ENCODE peak calls at places on chromosomes 7 and 10, in eight cellular contexts. S is GM12865; D is stimulated activated CD4-positive, alpha-beta T cell treated with anti-CD3 and anti-CD28 coated beads, TNF-alpha, amount 100 ng/mL, for 1 hour; Z is stomach; M is GM23338; T is PC-9; I is hypothalamus; Y is ureter. G is an unnamed sample.

GRCh38 chr7:1197997-1198632 is 34.6 kb upstream of the UNCX start:
- DNase-seq in M (no peak), Y (no peak), S (no peak), Z (no peak), T (no peak), D (no peak), I (no peak), G (no peak)

GRCh38 chr10:60384006-60384405 is 5.7 kb downstream of the ANK3 start:
- DNase-seq in Y (no peak), Z (no peak), M (no peak), I (no peak), D (no peak), S (no peak), T (no peak), G (no peak)

GRCh38 chr7:1943933-1944618 is 274.0 kb downstream of the ELFN1 start:
- DNase-seq in D (no peak), S (no peak), T (no peak), M (peak; percentile 53), Y (no peak), I (no peak), Z (no peak), G (no peak)

GRCh38 chr10:110069502-110069982 is 61.8 kb downstream of the ADD3 start:
- DNase-seq in D (no peak), T (no peak), Z (no peak), Y (no peak), S (peak; percentile 80), M (peak; percentile 22), I (no peak), G (no peak)

GRCh38 chr7:157194948-157195347 is 56.2 kb downstream of the UBE3C start:
- DNase-seq in T (no peak), M (no peak), Z (no peak), I (no peak), D (no peak), S (no peak), Y (no peak), G (no peak)

GRCh38 chr10:74067373-74068370 is 69.8 kb downstream of the VCL start:
- DNase-seq in Z (no peak), T (no peak), Y (no peak), M (no peak), S (no peak), D (no peak), I (no peak), G (no peak)

GRCh38 chr7:155305251-155305904 is 7.7 kb downstream of the INSIG1 start:
- DNase-seq in D (no peak), T (no peak), S (no peak), I (no peak), Z (no peak), M (no peak), Y (no peak), G (no peak)

GRCh38 chr7:3112499-3113134 is 69.0 kb upstream of the CARD11 start:
- DNase-seq in Z (no peak), S (no peak), D (no peak), I (no peak), M (no peak), Y (no peak), T (no peak), G (no peak)

GRCh38 chr7:31735991-31736982 is 49.3 kb downstream of the PPP1R17 start:
- DNase-seq in Z (peak; percentile 71), Y (peak; percentile 63), S (peak; percentile 37), I (peak; percentile 71), T (peak; percentile 51), M (peak; percentile 83), D (no peak), G (no peak)

GRCh38 chr7:127798023-127798422 is 146.0 kb downstream of the SND1 start:
- DNase-seq in I (no peak), Y (no peak), D (no peak), Z (no peak), M (no peak), S (no peak), T (no peak), G (no peak)

GRCh38 chr10:79018591-79019011 is 50.2 kb upstream of the ZMIZ1 start:
- DNase-seq in I (no peak), Z (no peak), Y (peak; percentile 80), T (no peak), S (no peak), M (no peak), D (no peak), G (no peak)

GRCh38 chr10:69855346-69856163 is 53.8 kb downstream of the COL13A1 start:
- DNase-seq in T (no peak), Y (no peak), Z (no peak), M (no peak), S (no peak), I (peak; percentile 30), D (no peak), G (no peak)

GRCh38 chr10:10865913-10866312 is 151.8 kb upstream of the CELF2 start:
- DNase-seq in Y (no peak), M (no peak), I (no peak), Z (no peak), S (no peak), D (no peak), T (no peak), G (no peak)

GRCh38 chr10:128843972-128844371 is 623.1 kb upstream of the MGMT start:
- DNase-seq in M (peak; percentile 29), Z (no peak), I (no peak), D (no peak), S (no peak), Y (no peak), T (no peak), G (no peak)

GRCh38 chr7:2114052-2114451 is 118.7 kb downstream of the MAD1L1 start:
- DNase-seq in Y (no peak), D (no peak), M (no peak), S (no peak), T (no peak), Z (no peak), I (no peak), G (no peak)

GRCh38 chr10:115879372-115879771 is 393.6 kb downstream of the GFRA1 start:
- DNase-seq in S (peak; percentile 39), I (no peak), T (no peak), D (no peak), Z (no peak), Y (no peak), M (no peak), G (no peak)

GRCh38 chr10:99777918-99778716 is 4.3 kb upstream of the ABCC2 start:
- DNase-seq in S (peak; percentile 47), D (no peak), I (no peak), Z (no peak), T (no peak), Y (no peak), M (peak; percentile 38), G (no peak)

GRCh38 chr10:7151538-7151937 is 259.3 kb downstream of the SFMBT2 start:
- DNase-seq in T (no peak), I (no peak), Z (no peak), S (no peak), Y (no peak), D (no peak), M (no peak), G (no peak)